ENCODE peak calls at places on chromosomes 13 and 19, in six cellular contexts. O, I, X, V, F and K are unnamed samples.

GRCh38 chr13:22102237-22102636 is 431.4 kb downstream of the FGF9 start:
- DNase-seq in F (no peak), V (no peak), X (no peak), O (no peak), I (no peak), K (no peak)

GRCh38 chr19:41330946-41331678 is 21.1 kb downstream of the CCDC97 start:
- DNase-seq in X (no peak), O (no peak), V (no peak), F (no peak), I (no peak), K (no peak)

GRCh38 chr13:51323824-51324511 is 15.5 kb upstream of the SERPINE3 start:
- DNase-seq in V (no peak), O (no peak), I (peak), X (peak), F (no peak), K (no peak)

GRCh38 chr19:42081584-42082258 is 5.8 kb downstream of the ZNF574 start:
- DNase-seq in F (no peak), I (peak), O (peak), X (no peak), V (peak), K (peak)

GRCh38 chr13:111049791-111050538 is 65.1 kb upstream of the ARHGEF7 start:
- DNase-seq in I (peak), O (no peak), F (no peak), V (no peak), X (no peak), K (peak)

GRCh38 chr13:36685912-36686311 is 12.1 kb downstream of the SERTM1 start:
- DNase-seq in F (no peak), I (peak), V (peak), O (no peak), X (peak), K (peak)

GRCh38 chr19:35796645-35797542 is 15.8 kb downstream of the PRODH2 start:
- DNase-seq in I (no peak), V (no peak), O (no peak), X (no peak), F (no peak), K (no peak)

GRCh38 chr19:29478578-29479565 is 46.9 kb upstream of the VSTM2B start:
- DNase-seq in O (no peak), F (no peak), I (peak), V (no peak), X (no peak), K (peak)

GRCh38 chr13:71213252-71213821 is 653.7 kb downstream of the DACH1 start:
- DNase-seq in I (no peak), F (no peak), V (no peak), X (no peak), O (no peak), K (no peak)

GRCh38 chr19:54532528-54532927 is 29.9 kb downstream of the LAIR2 start:
- DNase-seq in I (no peak), O (no peak), V (no peak), X (no peak), F (no peak), K (no peak)

GRCh38 chr19:35720163-35720524 is 2.3 kb downstream of the KMT2B start:
- DNase-seq in O (no peak), V (no peak), X (no peak), I (no peak), F (no peak), K (no peak)

GRCh38 chr19:32677657-32678056 is 2.0 kb downstream of the RGS9BP start:
- DNase-seq in O (no peak), F (no peak), X (no peak), I (no peak), V (peak), K (peak)

GRCh38 chr19:34838753-34839431 is 65.9 kb upstream of the ZNF599 start:
- DNase-seq in X (peak), I (peak), O (no peak), V (peak), F (no peak), K (peak)

GRCh38 chr13:32731576-32731975 is 145.3 kb downstream of the PDS5B start:
- DNase-seq in I (no peak), V (peak), O (peak), F (no peak), X (peak), K (peak)

GRCh38 chr19:2035590-2035991 is 15.5 kb downstream of the MKNK2 start:
- DNase-seq in V (no peak), I (no peak), O (no peak), X (no peak), F (no peak), K (no peak)

GRCh38 chr13:44051923-44052322 is 172.2 kb downstream of the LACC1 start:
- DNase-seq in V (peak), X (no peak), F (no peak), I (no peak), O (no peak), K (no peak)

GRCh38 chr19:7124782-7125181 is 55.3 kb downstream of the ZNF557 start:
- DNase-seq in X (no peak), V (no peak), I (no peak), F (no peak), O (no peak), K (no peak)

GRCh38 chr13:26980099-26981031 is 191.2 kb downstream of the USP12 start:
- DNase-seq in F (no peak), I (no peak), X (no peak), O (no peak), V (no peak), K (no peak)

GRCh38 chr19:15231256-15231655 is 992 bp downstream of the EPHX3 start:
- DNase-seq in V (no peak), F (no peak), O (no peak), X (no peak), I (no peak), K (no peak)

GRCh38 chr19:677601-678380 is 1.6 kb downstream of the FSTL3 start:
- DNase-seq in V (peak), X (peak), O (no peak), F (no peak), I (peak), K (peak)

GRCh38 chr19:401836-402535 is 7.0 kb downstream of the C2CD4C start:
- DNase-seq in X (no peak), V (peak), F (no peak), I (no peak), O (no peak), K (peak)

GRCh38 chr19:29890392-29890791 is 51.6 kb upstream of the URI1 start:
- DNase-seq in O (no peak), I (no peak), F (no peak), V (no peak), X (no peak), K (no peak)